ENCODE peak calls at places on chromosomes 4 and X, in seven cellular contexts. X, W, B, O, H, U and S are unnamed samples.

GRCh38 chrX:143002206-143002605 is 23.5 kb upstream of the SPANXN4 start:
- DNase-seq in U (no peak), B (no peak), X (no peak), H (no peak), O (no peak), W (no peak), S (no peak)

GRCh38 chr4:2295535-2296442 is 33.9 kb upstream of the MXD4 start:
- DNase-seq in U (no peak), W (no peak), O (no peak), H (no peak), B (no peak), X (no peak), S (no peak)

GRCh38 chrX:15500497-15500966 is at the start of gene BMX:
- DNase-seq in O (no peak), H (no peak), U (no peak), X (no peak), B (no peak), W (no peak), S (no peak)

GRCh38 chrX:37956223-37956622 is 50.1 kb upstream of the SYTL5 start:
- DNase-seq in U (no peak), O (no peak), H (no peak), X (no peak), W (no peak), B (no peak), S (no peak)

GRCh38 chrX:129472116-129472515 is 51.2 kb downstream of the SMARCA1 start:
- DNase-seq in W (no peak), O (no peak), U (no peak), B (no peak), X (no peak), H (no peak), S (no peak)

GRCh38 chr4:105162123-105162796 is 15.6 kb downstream of the TET2 start:
- DNase-seq in U (no peak), O (no peak), X (no peak), B (no peak), W (no peak), H (no peak), S (no peak)

GRCh38 chr4:105560488-105560887 is 8.1 kb downstream of the ARHGEF38 start:
- DNase-seq in H (no peak), W (no peak), X (no peak), O (no peak), U (no peak), B (no peak), S (no peak)

GRCh38 chr4:82432596-82432995 is 2.2 kb downstream of the ENOPH1 start:
- DNase-seq in B (no peak), H (no peak), O (no peak), W (no peak), U (no peak), X (no peak), S (no peak)

GRCh38 chr4:40121515-40121914 is 64.9 kb downstream of the N4BP2 start:
- DNase-seq in X (no peak), U (no peak), H (no peak), W (no peak), B (peak; percentile 30), O (no peak), S (no peak)

GRCh38 chrX:153495903-153496629 is 1.3 kb downstream of the BGN start:
- DNase-seq in B (no peak), O (no peak), H (no peak), X (no peak), W (no peak), U (no peak), S (no peak)

GRCh38 chr4:7769936-7770674 is 169.6 kb downstream of the AFAP1 start:
- DNase-seq in U (no peak), H (no peak), O (no peak), B (no peak), W (no peak), X (no peak), S (no peak)

GRCh38 chr4:174847801-174848427 is 18.9 kb upstream of the GLRA3 start:
- DNase-seq in X (no peak), H (no peak), W (no peak), U (no peak), B (no peak), O (no peak), S (no peak)

GRCh38 chrX:38262715-38263620 is 42.3 kb upstream of the SRPX start:
- DNase-seq in H (no peak), X (no peak), O (no peak), B (no peak), W (no peak), U (no peak), S (no peak)

GRCh38 chr4:97531351-97531750 is 611.9 kb downstream of the STPG2 start:
- DNase-seq in B (no peak), O (no peak), U (no peak), X (no peak), W (no peak), H (no peak), S (no peak)